ENCODE peak calls at places on chromosome 22, in ten cellular contexts. A is fibroblast of pulmonary artery; X is stomach; G is CD4-positive, alpha-beta T cell; C is natural killer cell treated with Interleukin-12 subunit alpha and Interleukin-12 subunit beta and Interleukin-15 and Interleukin-18, amount 100 ng/mL, for 72 hours; F is Kasumi-1; P is NCI-H1694; H is activated naive CD8-positive, alpha-beta T cell treated with anti-CD3 and anti-CD28 coated beads, Interleukin-2, amount 50 U/mL, for 24 hours; B is AG10803; Z is NCI-H345. E is an unnamed sample.

GRCh38 chr22:20509344-20510047 is 2.1 kb downstream of the MED15 start:
- DNase-seq in A (peak; percentile 95), X (peak; percentile 67), G (peak; percentile 48), C (peak; percentile 69), F (peak; percentile 96), P (no peak), H (peak; percentile 63), B (peak; percentile 92), Z (no peak), E (peak; percentile 91)

GRCh38 chr22:21445437-21446127 is 21.6 kb upstream of the TMEM191C start:
- DNase-seq in A (no peak), X (peak; percentile 18), G (no peak), C (peak; percentile 59), F (no peak), P (no peak), H (no peak), B (no peak), Z (no peak), E (no peak)

GRCh38 chr22:29300807-29301601 is 5.4 kb upstream of the GAS2L1 start:
- DNase-seq in A (no peak), X (no peak), G (no peak), C (no peak), F (no peak), P (no peak), H (no peak), B (no peak), Z (no peak), E (no peak)

GRCh38 chr22:46064236-46064965 is 85.9 kb upstream of the PPARA start:
- DNase-seq in A (no peak), X (peak; percentile 33), G (no peak), C (no peak), F (no peak), P (no peak), H (no peak), B (no peak), Z (no peak), E (peak; percentile 61)

GRCh38 chr22:38777087-38777671 is 16.8 kb downstream of the DNAL4 start:
- DNase-seq in A (no peak), X (no peak), G (no peak), C (no peak), F (no peak), P (no peak), H (no peak), B (no peak), Z (no peak), E (no peak)

GRCh38 chr22:22103078-22103593 is 120.5 kb upstream of the TOP3B start:
- DNase-seq in A (peak; percentile 11), X (no peak), G (no peak), C (no peak), F (peak; percentile 4), P (no peak), H (peak; percentile 21), B (no peak), Z (no peak), E (no peak)

GRCh38 chr22:29353860-29354259 is 34.5 kb downstream of the AP1B1 start:
- DNase-seq in A (no peak), X (no peak), G (no peak), C (no peak), F (no peak), P (no peak), H (no peak), B (no peak), Z (no peak), E (no peak)

GRCh38 chr22:36465232-36466021 is 16.0 kb downstream of the TXN2 start:
- DNase-seq in A (peak; percentile 93), X (peak; percentile 89), G (no peak), C (no peak), F (no peak), P (no peak), H (no peak), B (peak; percentile 79), Z (no peak), E (peak; percentile 88)

GRCh38 chr22:49763696-49764095 is 64.0 kb downstream of the BRD1 start:
- DNase-seq in A (no peak), X (no peak), G (no peak), C (no peak), F (no peak), P (no peak), H (no peak), B (no peak), Z (no peak), E (no peak)

GRCh38 chr22:27576413-27576812 is 225.1 kb downstream of the MN1 start:
- DNase-seq in A (no peak), X (no peak), G (no peak), C (no peak), F (no peak), P (no peak), H (no peak), B (no peak), Z (no peak), E (no peak)